ENCODE peak calls at places on chromosomes 7 and 10, in six cellular contexts. T, R, Y, A, K and G are unnamed samples.

GRCh38 chr10:31754803-31755624 is 173.6 kb downstream of the ARHGAP12 start:
- DNase-seq in T (no peak), Y (no peak), A (no peak), K (no peak), R (no peak), G (no peak)

GRCh38 chr10:120950103-120950561 is 99.0 kb downstream of the WDR11 start:
- DNase-seq in K (no peak), Y (no peak), A (peak), R (no peak), T (no peak), G (peak)

GRCh38 chr10:133257489-133258065 is 19.1 kb downstream of the ADAM8 start:
- DNase-seq in Y (no peak), T (peak), A (no peak), K (no peak), R (no peak), G (no peak)

GRCh38 chr7:12524794-12525386 is 45.6 kb upstream of the SCIN start:
- DNase-seq in K (peak), Y (peak), T (peak), R (peak), A (peak), G (peak)

GRCh38 chr7:30596043-30596641 is 1.5 kb downstream of the GARS1 start:
- DNase-seq in K (no peak), A (no peak), Y (no peak), R (no peak), T (peak), G (no peak)

GRCh38 chr7:47371733-47372368 is 210.1 kb downstream of the TNS3 start:
- DNase-seq in A (peak), R (peak), K (peak), T (peak), Y (peak), G (no peak)

GRCh38 chr7:137471128-137471527 is 127.6 kb upstream of the PTN start:
- DNase-seq in T (no peak), Y (no peak), K (no peak), A (no peak), R (no peak), G (no peak)

GRCh38 chr7:37480642-37481041 is 32.0 kb upstream of the ELMO1 start:
- DNase-seq in K (no peak), A (no peak), Y (no peak), R (no peak), T (no peak), G (no peak)